ENCODE peak calls at places on chromosomes 11 and 22, in eight cellular contexts. M is fibroblast of the aortic adventitia, I is MCF 10A, H is choroid plexus epithelial cell, F is mucosa of descending colon, K is tibial artery, S is B cell, C is foreskin keratinocyte. N is an unnamed sample.

GRCh38 chr11:67572747-67573419 is 10.7 kb upstream of the GSTP1 start:
- DNase-seq in F (peak), H (peak), S (peak), K (no peak), C (no peak), M (peak), I (peak), N (peak)

GRCh38 chr11:11841121-11841604 is 609 bp upstream of the USP47 start:
- DNase-seq in S (no peak), F (peak), H (peak), C (peak), K (no peak), I (peak), M (peak), N (no peak)

GRCh38 chr11:8338138-8338537 is 74.5 kb upstream of the LMO1 start:
- DNase-seq in F (peak), M (peak), I (peak), S (peak), K (no peak), C (no peak), H (peak), N (peak)

GRCh38 chr11:110855246-110855645 is 143.0 kb upstream of the ARHGAP20 start:
- DNase-seq in K (no peak), F (no peak), M (peak), H (no peak), S (no peak), C (no peak), I (no peak), N (no peak)

GRCh38 chr11:3669742-3670183 is 1.4 kb downstream of the CHRNA10 start:
- DNase-seq in S (no peak), F (no peak), K (no peak), I (no peak), H (no peak), C (no peak), M (no peak), N (no peak)

GRCh38 chr11:77092382-77092781 is 10.3 kb upstream of the OMP start:
- DNase-seq in K (peak), C (no peak), S (no peak), M (no peak), F (no peak), H (no peak), I (no peak), N (no peak)

GRCh38 chr11:123628936-123629683 is 25.3 kb downstream of the SCN3B start:
- DNase-seq in I (no peak), H (peak), F (peak), M (peak), S (no peak), C (no peak), K (no peak), N (no peak)

GRCh38 chr11:74839971-74840370 is 91.3 kb downstream of the RNF169 start:
- DNase-seq in M (no peak), C (no peak), H (no peak), F (no peak), K (no peak), I (no peak), S (no peak), N (no peak)

GRCh38 chr22:17496843-17497242 is 66.5 kb upstream of the SLC25A18 start:
- DNase-seq in F (no peak), K (no peak), S (no peak), C (no peak), M (no peak), I (no peak), H (no peak), N (no peak)

GRCh38 chr11:43035011-43035564 is 276.7 kb upstream of the API5 start:
- DNase-seq in K (no peak), C (no peak), M (no peak), H (no peak), F (peak), I (no peak), S (no peak), N (peak)

GRCh38 chr22:50304528-50305392 is 2.7 kb downstream of the PLXNB2 start:
- DNase-seq in K (peak), S (peak), F (peak), C (peak), I (peak), M (peak), H (no peak), N (peak)

GRCh38 chr22:35102663-35103062 is 36.7 kb downstream of the ISX start:
- DNase-seq in C (peak), H (peak), F (peak), K (no peak), S (no peak), M (no peak), I (peak), N (peak)

GRCh38 chr11:30016588-30017363 is at the start of gene KCNA4:
- DNase-seq in H (peak), I (no peak), S (no peak), M (no peak), C (no peak), K (no peak), F (no peak), N (no peak)

GRCh38 chr11:103587951-103588788 is 448.3 kb upstream of the DDI1 start:
- DNase-seq in S (no peak), H (no peak), K (no peak), M (peak), I (no peak), F (no peak), C (peak), N (no peak)

GRCh38 chr22:40594924-40595323 is 41.6 kb downstream of the MRTFA start:
- DNase-seq in I (peak), F (no peak), K (no peak), S (no peak), C (no peak), M (peak), H (no peak), N (no peak)

GRCh38 chr22:37676691-37677627 is 1.5 kb downstream of the LGALS1 start:
- DNase-seq in M (peak), F (peak), C (peak), H (peak), K (peak), I (peak), S (peak), N (peak)

GRCh38 chr11:11937957-11938356 is 70.5 kb downstream of the DKK3 start:
- DNase-seq in K (no peak), I (no peak), F (no peak), S (no peak), C (no peak), M (no peak), H (peak), N (no peak)

GRCh38 chr11:2301631-2302272 is at the start of the genes C11orf21 and TSPAN32:
- DNase-seq in M (peak), S (peak), I (no peak), F (no peak), C (no peak), H (peak), K (no peak), N (no peak)

GRCh38 chr11:113796663-113797259 is 17.2 kb downstream of the CLDN25 start:
- DNase-seq in M (peak), C (peak), S (peak), F (peak), H (peak), K (no peak), I (peak), N (peak)

GRCh38 chr11:104164028-104164520 is at the start of gene PDGFD:
- DNase-seq in C (peak), K (peak), M (peak), S (peak), H (peak), F (peak), I (peak), N (peak)

GRCh38 chr11:129766858-129767604 is 48.6 kb upstream of the TMEM45B start:
- DNase-seq in S (no peak), F (peak), I (peak), H (peak), C (no peak), K (no peak), M (peak), N (peak)

GRCh38 chr11:21556936-21557335 is 635.9 kb upstream of the ANO5 start:
- DNase-seq in I (no peak), C (peak), M (no peak), S (no peak), H (no peak), F (no peak), K (no peak), N (no peak)

GRCh38 chr11:130624946-130625345 is 176.5 kb downstream of the ADAMTS15 start:
- DNase-seq in M (no peak), H (no peak), C (no peak), K (no peak), S (no peak), F (no peak), I (no peak), N (no peak)

GRCh38 chr11:125594958-125595357 is 2.3 kb downstream of the STT3A start:
- DNase-seq in K (no peak), M (no peak), F (no peak), C (no peak), I (no peak), S (no peak), H (no peak), N (no peak)

GRCh38 chr22:37406836-37407235 is 20.4 kb downstream of the ELFN2 start:
- DNase-seq in I (no peak), F (peak), S (no peak), K (no peak), H (no peak), M (peak), C (no peak), N (no peak)

GRCh38 chr22:19598054-19598855 is 74.0 kb upstream of the CLDN5 start:
- DNase-seq in M (no peak), C (peak), F (no peak), S (no peak), H (no peak), I (peak), K (no peak), N (peak)

GRCh38 chr11:64878494-64879225 is at the start of gene EHD1:
- DNase-seq in S (peak), H (peak), K (peak), C (peak), F (peak), M (peak), I (peak), N (peak)
- TF ChIP-seq CTCF in S (peak), H (peak), K (peak), C (peak), F (peak), M (peak), I (peak), N (peak)

GRCh38 chr11:38411149-38411548 is 1813.1 kb upstream of the RAG2 start:
- DNase-seq in C (no peak), K (no peak), F (no peak), S (no peak), H (no peak), M (no peak), I (no peak), N (no peak)
- TF ChIP-seq CTCF in C (no peak), K (no peak), F (no peak), S (no peak), H (peak), M (no peak), I (no peak), N (no peak)

DNA sequence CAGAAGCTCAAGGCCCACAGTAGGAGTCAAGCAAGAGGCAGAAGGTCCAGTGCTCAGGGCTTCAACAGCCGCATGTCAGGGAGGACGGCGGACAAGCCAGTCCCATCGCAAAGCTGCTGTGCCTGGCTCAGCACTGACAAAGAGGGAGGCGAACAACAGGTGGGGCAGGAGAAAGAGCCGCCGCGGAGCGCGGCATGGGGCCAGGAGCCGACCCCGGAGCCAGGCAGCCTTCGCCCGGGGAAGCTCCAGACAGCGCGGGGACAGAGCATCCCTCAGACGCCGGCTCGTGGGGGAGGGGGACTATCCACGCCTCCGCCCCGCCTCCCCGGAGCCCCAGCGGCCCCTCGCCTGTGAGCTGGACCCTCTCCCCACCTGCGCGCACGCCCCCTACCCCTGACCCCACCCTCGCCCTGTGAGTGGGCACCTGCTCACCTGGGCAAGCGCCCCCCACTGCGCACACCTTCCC is 369 bp downstream of the DHCR7 start:
- DNase-seq in K (no peak), F (peak), M (no peak), I (no peak), H (no peak), C (no peak), S (peak), N (peak)
- TF ChIP-seq CTCF in K (no peak), F (no peak), M (no peak), I (no peak), H (no peak), C (no peak), S (no peak), N (no peak)

GRCh38 chr11:898160-898517 is 12.5 kb downstream of the CHID1 start:
- DNase-seq in F (no peak), S (no peak), C (no peak), I (peak), K (no peak), M (peak), H (peak), N (peak)
- TF ChIP-seq CTCF in F (no peak), S (no peak), C (peak), I (peak), K (no peak), M (peak), H (peak), N (no peak)

DNA sequence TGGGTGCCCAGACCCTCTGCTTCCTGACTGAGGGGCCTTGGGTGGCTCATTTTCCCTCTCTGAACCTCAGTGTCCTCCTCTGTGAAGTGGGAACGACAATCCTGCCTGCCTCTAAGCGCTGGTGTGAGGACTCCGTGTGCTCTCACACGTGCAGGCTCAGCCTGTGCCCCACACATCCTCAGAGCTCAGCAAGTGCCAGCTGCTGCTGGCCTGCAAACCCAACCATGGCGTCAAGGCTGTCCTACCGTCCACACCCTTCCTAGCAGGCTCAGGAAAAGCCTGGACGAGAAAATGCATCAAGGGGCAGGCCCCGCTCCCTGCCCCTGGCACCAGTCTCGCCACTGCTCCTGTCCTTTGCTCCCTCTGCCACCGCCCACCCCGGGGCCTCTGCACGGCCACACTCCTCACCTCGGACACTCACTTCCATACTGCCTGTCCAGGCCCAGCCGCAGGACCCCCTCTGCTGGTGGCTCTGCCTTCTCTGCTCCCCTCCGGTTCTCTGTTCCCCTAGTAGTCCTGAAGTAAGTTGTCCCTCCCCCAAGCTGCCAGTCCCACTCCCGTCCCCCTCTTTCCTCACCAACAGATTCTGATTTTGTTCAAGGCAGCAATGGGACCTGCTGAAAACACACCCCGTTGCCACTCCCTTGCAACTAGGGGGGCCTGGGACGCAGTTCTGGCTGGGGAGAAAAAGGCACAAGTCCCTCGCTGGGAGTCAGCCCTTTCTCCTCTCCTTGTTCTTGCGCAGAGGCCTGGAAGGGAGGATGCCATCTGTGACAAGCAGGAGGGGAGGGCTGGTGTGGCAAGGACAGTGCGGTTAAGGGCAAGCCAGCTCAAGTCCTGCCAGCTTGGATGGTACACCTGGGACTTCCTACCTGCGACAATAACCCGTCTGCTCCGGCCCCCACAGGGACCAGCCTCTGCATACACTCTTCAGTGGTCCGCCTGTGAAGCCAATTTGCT is 62.2 kb downstream of the ARFGAP3 start:
- DNase-seq in F (no peak), H (peak), C (no peak), K (peak), M (no peak), S (no peak), I (no peak), N (no peak)
- TF ChIP-seq CTCF in F (no peak), H (peak), C (no peak), K (no peak), M (no peak), S (no peak), I (no peak), N (no peak)

GRCh38 chr22:25900390-25900789 is 158.4 kb downstream of the MYO18B start:
- DNase-seq in K (no peak), F (no peak), S (no peak), C (no peak), H (no peak), I (no peak), M (no peak), N (no peak)

GRCh38 chr22:25902402-25902801 is 160.4 kb downstream of the MYO18B start:
- DNase-seq in I (no peak), C (no peak), K (no peak), H (no peak), M (no peak), F (no peak), S (no peak), N (no peak)

GRCh38 chr22:25899566-25899965 is 157.6 kb downstream of the MYO18B start:
- DNase-seq in F (no peak), C (no peak), S (no peak), M (no peak), I (no peak), K (no peak), H (no peak), N (no peak)

GRCh38 chr22:25898707-25899365 is 156.8 kb downstream of the MYO18B start:
- DNase-seq in C (no peak), F (peak), I (no peak), M (no peak), K (no peak), S (no peak), H (no peak), N (no peak)

DNA sequence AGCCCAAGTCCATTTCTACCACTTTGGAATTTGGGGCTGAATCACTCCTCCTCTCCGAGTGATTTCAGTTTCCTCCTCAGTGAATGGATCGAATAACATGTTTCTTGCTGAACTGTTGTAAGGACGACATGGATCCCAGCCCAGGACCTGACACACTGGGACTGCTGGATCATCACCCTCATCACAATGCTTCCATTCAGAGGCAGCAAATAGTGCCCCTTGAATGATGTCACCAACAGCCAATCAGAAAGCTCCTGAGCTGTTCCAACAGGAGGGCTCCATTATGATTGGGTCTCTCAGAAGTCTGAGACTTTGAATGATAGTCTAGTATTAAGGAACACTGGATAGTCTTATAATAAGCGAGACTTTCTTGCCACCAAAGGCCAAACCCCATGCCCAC is 158.9 kb downstream of the MYO18B start:
- DNase-seq in K (no peak), S (no peak), C (no peak), M (no peak), I (no peak), F (no peak), H (no peak), N (no peak)
- TF ChIP-seq CTCF in K (no peak), S (no peak), C (no peak), M (no peak), I (no peak), F (no peak), H (no peak), N (no peak)

GRCh38 chr22:48459859-48460823 is 1367.5 kb downstream of the BRD1 start:
- DNase-seq in S (no peak), K (peak), I (no peak), M (no peak), H (no peak), F (no peak), C (no peak), N (no peak)
- TF ChIP-seq CTCF in S (no peak), K (no peak), I (no peak), M (no peak), H (no peak), F (no peak), C (no peak), N (no peak)

GRCh38 chr11:109426442-109426841 is 4.5 kb downstream of the C11orf87 start:
- DNase-seq in S (no peak), I (peak), C (peak), F (no peak), M (no peak), K (no peak), H (peak), N (no peak)
- TF ChIP-seq CTCF in S (no peak), I (peak), C (peak), F (no peak), M (peak), K (no peak), H (peak), N (no peak)